ENCODE peak calls at places on chromosomes 16 and 17, in nine cellular contexts. K is AG08395; A is midbrain; F is T follicular helper cell; L is EL; M is NCI-H1092 treated with DMSO at 0.1 percent for 48 hours; Z is AML-193; E is cardiac fibroblast; N is activated CD4-positive, alpha-beta T cell treated with anti-CD3 and anti-CD28 coated beads, Interleukin-2, amount 50 U/mL, for 24 hours. Q is an unnamed sample.

GRCh38 chr16:29192329-29193247 is 207.7 kb downstream of the LAT start:
- DNase-seq in E (no peak), Z (no peak), F (no peak), K (no peak), L (no peak), A (no peak), M (no peak), N (no peak), Q (no peak)

GRCh38 chr16:55482056-55482455 is 3.1 kb downstream of the MMP2 start:
- DNase-seq in L (peak; percentile 43), F (no peak), K (no peak), E (peak; percentile 25), Z (no peak), N (no peak), A (no peak), M (no peak), Q (peak; percentile 39)

GRCh38 chr17:27066315-27066714 is 227.6 kb upstream of the WSB1 start:
- DNase-seq in Z (no peak), L (no peak), N (no peak), A (no peak), F (no peak), K (no peak), M (no peak), E (no peak), Q (no peak)

GRCh38 chr17:42107597-42108576 is 4.6 kb downstream of the DHX58 start:
- DNase-seq in M (peak; percentile 84), N (peak; percentile 88), F (peak; percentile 83), K (peak; percentile 76), Z (peak; percentile 38), A (peak; percentile 11), E (peak; percentile 66), L (peak; percentile 50), Q (no peak)

GRCh38 chr17:46978489-46979022 is 497 bp downstream of the RPRML start:
- DNase-seq in Z (no peak), N (no peak), M (no peak), E (no peak), F (no peak), A (no peak), L (peak; percentile 26), K (no peak), Q (no peak)

GRCh38 chr17:69874220-69874670 is 200.8 kb upstream of the KCNJ16 start:
- DNase-seq in Z (no peak), N (no peak), K (peak; percentile 48), A (no peak), L (peak; percentile 94), E (peak; percentile 93), M (no peak), F (no peak), Q (peak; percentile 83)

GRCh38 chr17:40369923-40370322 is 5.4 kb upstream of the GJD3 start:
- DNase-seq in M (no peak), Z (no peak), K (no peak), A (no peak), E (no peak), F (no peak), N (no peak), L (no peak), Q (no peak)

GRCh38 chr16:55154956-55155355 is 169.0 kb upstream of the IRX6 start:
- DNase-seq in M (no peak), K (no peak), F (no peak), L (no peak), A (no peak), N (no peak), E (no peak), Z (no peak), Q (no peak)

GRCh38 chr17:17220529-17220928 is 14.4 kb upstream of the PLD6 start:
- DNase-seq in N (no peak), M (no peak), E (no peak), K (no peak), A (no peak), F (no peak), Z (no peak), L (no peak), Q (no peak)

Q was measured in AG10803.